ENCODE peak calls at places on chromosome 18, in four cellular contexts. Z is K562, O is HepG2, M is GM12878. A is an unnamed sample.

GRCh38 chr18:23981369-23981768 is 33.2 kb upstream of the TTC39C start:
- DNase-seq in Z (no peak), O (no peak), M (peak), A (no peak)

GRCh38 chr18:63247506-63248394 is 71.8 kb downstream of the BCL2 start:
- DNase-seq in Z (no peak), O (no peak), M (no peak), A (no peak)

GRCh38 chr18:75211002-75211621 is 515 bp downstream of the TSHZ1 start:
- DNase-seq in Z (peak), O (peak), M (no peak), A (no peak)

GRCh38 chr18:30486856-30487255 is 555.7 kb downstream of the DSC3 start:
- DNase-seq in Z (no peak), O (no peak), M (no peak), A (no peak)

GRCh38 chr18:39053569-39053968 is 1488.0 kb upstream of the CELF4 start:
- DNase-seq in Z (no peak), O (no peak), M (no peak), A (no peak)

GRCh38 chr18:49014605-49015267 is 64.0 kb upstream of the SMAD7 start:
- DNase-seq in Z (no peak), O (no peak), M (no peak), A (no peak)

GRCh38 chr18:42183746-42184145 is 228.7 kb downstream of the PIK3C3 start:
- DNase-seq in Z (no peak), O (no peak), M (no peak), A (peak)

GRCh38 chr18:7117390-7118355 is at the start of gene LAMA1:
- DNase-seq in Z (no peak), O (no peak), M (no peak), A (no peak)

GRCh38 chr18:44818668-44819403 is 138.1 kb downstream of the SETBP1 start:
- DNase-seq in Z (no peak), O (no peak), M (no peak), A (no peak)

GRCh38 chr18:13397504-13398163 is 179.1 kb downstream of the LDLRAD4 start:
- DNase-seq in Z (no peak), O (no peak), M (no peak), A (no peak)

GRCh38 chr18:23547806-23548205 is 38.5 kb downstream of the NPC1 start:
- DNase-seq in Z (no peak), O (peak), M (no peak), A (peak)

GRCh38 chr18:56436651-56437050 is 201.7 kb downstream of the TXNL1 start:
- DNase-seq in Z (no peak), O (no peak), M (no peak), A (no peak)

GRCh38 chr18:32317651-32318050 is 127.8 kb downstream of the MEP1B start:
- DNase-seq in Z (no peak), O (no peak), M (no peak), A (no peak)

GRCh38 chr18:48913201-48913600 is 37.6 kb downstream of the SMAD7 start:
- DNase-seq in Z (no peak), O (no peak), M (no peak), A (no peak)

GRCh38 chr18:63783394-63783793 is 8.2 kb downstream of the SERPINB7 start:
- DNase-seq in Z (no peak), O (no peak), M (no peak), A (peak)

DNA sequence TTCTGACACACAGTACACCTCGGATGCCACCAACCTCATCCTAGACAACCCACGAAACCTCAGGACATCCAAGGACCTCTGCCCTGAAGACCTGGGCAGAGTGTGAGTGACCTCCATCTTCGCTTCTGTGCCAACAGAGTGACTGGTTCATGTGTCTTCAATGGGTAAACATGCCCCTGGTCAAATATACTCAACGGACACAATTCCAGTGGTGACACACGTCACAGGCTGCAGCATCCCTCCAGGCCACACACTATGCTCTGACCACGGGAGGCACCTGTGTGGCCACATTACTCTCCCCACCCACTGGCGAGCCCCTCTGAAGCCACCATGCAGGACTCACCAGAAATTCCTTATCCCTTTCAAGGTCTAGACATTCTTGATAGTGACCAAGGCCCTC is 85.2 kb downstream of the GALR1 start:
- DNase-seq in Z (no peak), O (no peak), M (no peak), A (no peak)
- TF ChIP-seq RFX5 in Z (no peak), O (no peak), M (no peak), A (no peak)

GRCh38 chr18:35582310-35582682 is 756 bp downstream of the GALNT1 start:
- DNase-seq in Z (no peak), O (no peak), M (no peak), A (no peak)
- TF ChIP-seq JUNB in Z (no peak), O (no peak), M (no peak), A (no peak)

GRCh38 chr18:79531386-79531785 is 135.7 kb downstream of the NFATC1 start:
- DNase-seq in Z (no peak), O (no peak), M (no peak), A (no peak)
- TF ChIP-seq RFX5 in Z (no peak), O (no peak), M (no peak), A (no peak)

DNA sequence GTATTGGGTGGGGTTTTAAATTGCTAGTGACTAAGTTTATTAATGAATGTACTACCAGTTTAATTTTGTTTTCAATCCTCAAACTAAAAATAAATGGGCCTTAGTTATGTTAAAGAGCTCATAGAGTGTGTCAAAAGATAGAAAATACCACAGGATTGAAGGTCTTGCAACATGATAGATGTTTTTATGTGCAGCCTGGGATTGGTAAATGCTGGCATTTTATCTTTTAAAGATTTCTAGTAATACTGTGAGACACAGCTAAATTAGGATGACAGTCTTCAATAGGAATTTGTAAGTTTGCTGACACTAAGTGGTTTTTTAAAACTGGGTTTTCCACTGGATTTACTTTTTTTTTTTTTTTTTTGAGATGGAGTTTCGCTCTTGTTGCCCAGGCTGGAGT is 122.3 kb downstream of the HAUS1 start:
- DNase-seq in Z (no peak), O (no peak), M (no peak), A (no peak)
- TF ChIP-seq JUNB in Z (no peak), O (no peak), M (no peak), A (no peak)

DNA sequence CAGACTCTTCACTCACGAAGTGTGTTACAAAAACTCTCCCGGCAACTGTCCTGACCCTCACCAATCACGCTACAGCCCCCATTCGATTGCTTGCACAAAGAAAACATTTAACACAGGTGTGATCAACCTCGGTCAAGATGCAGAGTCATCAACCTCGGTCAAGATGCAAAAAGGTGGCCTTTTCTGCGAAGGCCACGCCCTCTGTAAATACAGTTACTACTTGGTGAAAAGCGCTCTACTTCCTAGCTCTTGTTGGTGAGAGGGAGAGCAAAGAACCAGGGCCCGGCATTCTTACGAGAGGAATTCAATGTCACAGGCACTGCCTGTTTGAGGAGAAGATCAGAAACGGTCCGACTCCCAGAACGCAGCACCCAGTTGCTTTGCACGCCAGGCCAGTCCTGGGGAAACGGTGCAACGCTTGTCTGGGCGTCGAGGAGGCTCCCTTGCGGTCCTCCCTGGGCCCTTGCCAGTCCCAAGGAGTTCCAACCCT is 2.0 kb downstream of the PIEZO2 start:
- DNase-seq in Z (no peak), O (no peak), M (no peak), A (no peak)
- TF ChIP-seq RFX5 in Z (no peak), O (no peak), M (no peak), A (no peak)

GRCh38 chr18:9870431-9871023 is 15.2 kb upstream of the TXNDC2 start:
- DNase-seq in Z (no peak), O (no peak), M (no peak), A (no peak)
- TF ChIP-seq JUNB in Z (no peak), O (no peak), M (no peak), A (no peak)

DNA sequence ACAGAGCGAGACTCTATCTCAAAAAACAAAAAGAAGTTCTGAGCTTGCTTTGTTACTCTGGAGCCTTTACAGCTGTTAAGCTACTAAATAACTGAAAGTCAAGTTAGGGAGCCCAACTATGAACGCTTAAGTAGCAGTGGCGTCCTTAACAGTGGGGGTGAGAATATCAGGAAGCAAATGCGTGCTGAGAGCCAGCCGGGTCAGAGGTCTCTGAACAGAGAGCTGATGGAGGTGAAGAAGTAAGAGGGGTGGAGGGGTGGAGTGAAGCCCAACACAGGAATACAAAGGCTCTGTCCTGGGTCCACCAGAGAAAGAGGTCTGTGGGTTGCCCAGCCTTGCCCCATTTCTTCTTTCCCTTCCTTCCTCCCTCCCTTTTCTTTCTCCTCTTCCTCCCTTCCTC is 104.1 kb upstream of the GATA6 start:
- DNase-seq in Z (peak), O (no peak), M (no peak), A (no peak)
- TF ChIP-seq RFX5 in Z (no peak), O (no peak), M (no peak), A (no peak)

GRCh38 chr18:54613174-54613573 is 22.1 kb downstream of the DYNAP start:
- DNase-seq in Z (no peak), O (no peak), M (no peak), A (no peak)
- TF ChIP-seq JUNB in Z (no peak), O (no peak), M (no peak), A (no peak)